ENCODE peak calls at places on chromosomes 1 and 21, in six cellular contexts. F is neuronal stem cell, E is fibroblast of the conjunctiva, X is fibroblast of lung, I is epithelial cell of esophagus, T is NCI-H1694. S is an unnamed sample.
A peak's percentile ranks its signal among the peaks of the same experiment; 100 is the strongest.

GRCh38 chr1:209652121-209652742 is at the start of gene LAMB3:
- DNase-seq in F (no peak), E (no peak), X (no peak), I (peak; percentile 94), T (no peak), S (no peak)

GRCh38 chr1:118275716-118276115 is 90.7 kb upstream of the SPAG17 start:
- DNase-seq in F (no peak), E (no peak), X (no peak), I (peak; percentile 13), T (no peak), S (no peak)

GRCh38 chr1:190376067-190376466 is 101.6 kb downstream of the BRINP3 start:
- DNase-seq in F (no peak), E (peak; percentile 5), X (no peak), I (no peak), T (no peak), S (no peak)

GRCh38 chr1:157091668-157092273 is 7.8 kb downstream of the ETV3L start:
- DNase-seq in F (no peak), E (no peak), X (no peak), I (no peak), T (no peak), S (no peak)

GRCh38 chr1:180953791-180954721 is 41.4 kb downstream of the KIAA1614 start:
- DNase-seq in F (no peak), E (peak; percentile 28), X (peak; percentile 71), I (peak; percentile 28), T (no peak), S (peak; percentile 30)

GRCh38 chr1:154895779-154896178 is 25.7 kb upstream of the KCNN3 start:
- DNase-seq in F (no peak), E (no peak), X (no peak), I (no peak), T (no peak), S (no peak)

GRCh38 chr1:209625205-209625549 is 27.0 kb downstream of the LAMB3 start:
- DNase-seq in F (no peak), E (no peak), X (peak; percentile 33), I (no peak), T (no peak), S (no peak)

GRCh38 chr1:21638531-21639341 is 30.4 kb downstream of the RAP1GAP start:
- DNase-seq in F (no peak), E (no peak), X (peak; percentile 76), I (peak; percentile 88), T (no peak), S (no peak)

GRCh38 chr1:220789532-220790147 is 2.9 kb downstream of the MTARC1 start:
- DNase-seq in F (no peak), E (no peak), X (no peak), I (no peak), T (no peak), S (no peak)

GRCh38 chr1:88985033-88985432 is 7.4 kb downstream of the KYAT3 start:
- DNase-seq in F (no peak), E (peak; percentile 67), X (peak; percentile 92), I (peak; percentile 95), T (no peak), S (no peak)

GRCh38 chr1:187763976-187764375 is 935.2 kb downstream of the PLA2G4A start:
- DNase-seq in F (no peak), E (no peak), X (peak; percentile 70), I (no peak), T (no peak), S (no peak)

GRCh38 chr21:34722684-34723300 is 54.0 kb downstream of the CLIC6 start:
- DNase-seq in F (peak; percentile 18), E (no peak), X (no peak), I (no peak), T (no peak), S (no peak)

GRCh38 chr1:117656202-117656641 is 50.4 kb downstream of the TENT5C start:
- DNase-seq in F (no peak), E (no peak), X (no peak), I (no peak), T (no peak), S (no peak)

GRCh38 chr1:92486251-92487077 is at the start of gene GFI1:
- DNase-seq in F (peak; percentile 35), E (no peak), X (no peak), I (no peak), T (no peak), S (no peak)

GRCh38 chr1:162349635-162350330 is 26.9 kb downstream of the SPATA46 start:
- DNase-seq in F (no peak), E (no peak), X (peak; percentile 94), I (peak; percentile 84), T (no peak), S (no peak)

GRCh38 chr1:20402585-20403422 is 83.2 kb downstream of the CAMK2N1 start:
- DNase-seq in F (no peak), E (no peak), X (no peak), I (no peak), T (no peak), S (no peak)

GRCh38 chr1:226447932-226448670 is 40.2 kb upstream of the PARP1 start:
- DNase-seq in F (no peak), E (no peak), X (peak; percentile 66), I (peak; percentile 34), T (no peak), S (no peak)

GRCh38 chr1:62325076-62325475 is 5.8 kb upstream of the KANK4 start:
- DNase-seq in F (no peak), E (peak; percentile 37), X (peak; percentile 84), I (peak; percentile 97), T (no peak), S (no peak)

GRCh38 chr1:223001653-223002634 is 141.1 kb downstream of the TLR5 start:
- DNase-seq in F (no peak), E (no peak), X (no peak), I (peak; percentile 41), T (no peak), S (no peak)

GRCh38 chr1:215731699-215732098 is 164.6 kb downstream of the KCTD3 start:
- DNase-seq in F (no peak), E (no peak), X (no peak), I (no peak), T (no peak), S (no peak)

GRCh38 chr1:198107041-198107440 is 49.8 kb upstream of the NEK7 start:
- DNase-seq in F (no peak), E (no peak), X (peak; percentile 55), I (peak; percentile 66), T (no peak), S (no peak)

GRCh38 chr1:59526240-59526639 is 229.3 kb downstream of the FGGY start:
- DNase-seq in F (no peak), E (no peak), X (no peak), I (peak; percentile 41), T (no peak), S (no peak)

GRCh38 chr1:205950280-205950679 is 7.0 kb upstream of the SLC26A9 start:
- DNase-seq in F (no peak), E (no peak), X (peak; percentile 81), I (peak; percentile 76), T (no peak), S (no peak)